ENCODE peak calls at places on chromosome 18, in seven cellular contexts. One of them, this sample, is unnamed.
A peak's percentile ranks its signal among the peaks of the same experiment; 100 is the strongest.

GRCh38 chr18:27005589-27005988 is 140.1 kb upstream of the AQP4 start:
- DNase-seq in NAMALWA: peak; percentile 64
- DNase-seq in astrocyte of the spinal cord: peak; percentile 8
- DNase-seq in activated T-helper 9 cell treated with anti-CD3 and anti-CD28 coated beads, Interleukin-2, amount 50 U/mL, for 16 hours: no peak
- DNase-seq in hypothalamus: no peak
- DNase-seq in iris pigment epithelial cell: peak; percentile 18
- DNase-seq in adrenal gland: no peak
- DNase-seq in this sample: peak; percentile 12

GRCh38 chr18:13268035-13268700 is 49.6 kb downstream of the LDLRAD4 start:
- DNase-seq in NAMALWA: no peak
- DNase-seq in astrocyte of the spinal cord: peak; percentile 68
- DNase-seq in activated T-helper 9 cell treated with anti-CD3 and anti-CD28 coated beads, Interleukin-2, amount 50 U/mL, for 16 hours: no peak
- DNase-seq in hypothalamus: no peak
- DNase-seq in iris pigment epithelial cell: peak; percentile 53
- DNase-seq in adrenal gland: no peak
- DNase-seq in this sample: peak; percentile 3

GRCh38 chr18:7207366-7207765 is 23.5 kb upstream of the LRRC30 start:
- DNase-seq in NAMALWA: no peak
- DNase-seq in astrocyte of the spinal cord: no peak
- DNase-seq in activated T-helper 9 cell treated with anti-CD3 and anti-CD28 coated beads, Interleukin-2, amount 50 U/mL, for 16 hours: no peak
- DNase-seq in hypothalamus: no peak
- DNase-seq in iris pigment epithelial cell: no peak
- DNase-seq in adrenal gland: no peak
- DNase-seq in this sample: no peak

GRCh38 chr18:46302866-46303485 is 198.8 kb downstream of the HAUS1 start:
- DNase-seq in NAMALWA: no peak
- DNase-seq in astrocyte of the spinal cord: no peak
- DNase-seq in activated T-helper 9 cell treated with anti-CD3 and anti-CD28 coated beads, Interleukin-2, amount 50 U/mL, for 16 hours: no peak
- DNase-seq in hypothalamus: no peak
- DNase-seq in iris pigment epithelial cell: no peak
- DNase-seq in adrenal gland: no peak
- DNase-seq in this sample: no peak

GRCh38 chr18:78362198-78362597 is 617.4 kb upstream of the SALL3 start:
- DNase-seq in NAMALWA: no peak
- DNase-seq in astrocyte of the spinal cord: no peak
- DNase-seq in activated T-helper 9 cell treated with anti-CD3 and anti-CD28 coated beads, Interleukin-2, amount 50 U/mL, for 16 hours: no peak
- DNase-seq in hypothalamus: no peak
- DNase-seq in iris pigment epithelial cell: no peak
- DNase-seq in adrenal gland: no peak
- DNase-seq in this sample: no peak

GRCh38 chr18:44839239-44839666 is 158.6 kb downstream of the SETBP1 start:
- DNase-seq in NAMALWA: peak; percentile 52
- DNase-seq in astrocyte of the spinal cord: peak; percentile 64
- DNase-seq in activated T-helper 9 cell treated with anti-CD3 and anti-CD28 coated beads, Interleukin-2, amount 50 U/mL, for 16 hours: peak; percentile 25
- DNase-seq in hypothalamus: no peak
- DNase-seq in iris pigment epithelial cell: peak; percentile 42
- DNase-seq in adrenal gland: peak; percentile 58
- DNase-seq in this sample: peak; percentile 72

GRCh38 chr18:31880186-31880898 is 62.6 kb downstream of the TRAPPC8 start:
- DNase-seq in NAMALWA: no peak
- DNase-seq in astrocyte of the spinal cord: no peak
- DNase-seq in activated T-helper 9 cell treated with anti-CD3 and anti-CD28 coated beads, Interleukin-2, amount 50 U/mL, for 16 hours: no peak
- DNase-seq in hypothalamus: no peak
- DNase-seq in iris pigment epithelial cell: no peak
- DNase-seq in adrenal gland: no peak
- DNase-seq in this sample: no peak

GRCh38 chr18:36471393-36471792 is 173.9 kb downstream of the FHOD3 start:
- DNase-seq in NAMALWA: no peak
- DNase-seq in astrocyte of the spinal cord: no peak
- DNase-seq in activated T-helper 9 cell treated with anti-CD3 and anti-CD28 coated beads, Interleukin-2, amount 50 U/mL, for 16 hours: no peak
- DNase-seq in hypothalamus: no peak
- DNase-seq in iris pigment epithelial cell: no peak
- DNase-seq in adrenal gland: no peak
- DNase-seq in this sample: no peak

GRCh38 chr18:70376914-70377258 is 88.0 kb downstream of the SOCS6 start:
- DNase-seq in NAMALWA: no peak
- DNase-seq in astrocyte of the spinal cord: no peak
- DNase-seq in activated T-helper 9 cell treated with anti-CD3 and anti-CD28 coated beads, Interleukin-2, amount 50 U/mL, for 16 hours: no peak
- DNase-seq in hypothalamus: no peak
- DNase-seq in iris pigment epithelial cell: no peak
- DNase-seq in adrenal gland: no peak
- DNase-seq in this sample: peak; percentile 28

GRCh38 chr18:77030201-77030600 is 102.4 kb downstream of the MBP start:
- DNase-seq in NAMALWA: no peak
- DNase-seq in astrocyte of the spinal cord: no peak
- DNase-seq in activated T-helper 9 cell treated with anti-CD3 and anti-CD28 coated beads, Interleukin-2, amount 50 U/mL, for 16 hours: no peak
- DNase-seq in hypothalamus: no peak
- DNase-seq in iris pigment epithelial cell: no peak
- DNase-seq in adrenal gland: no peak
- DNase-seq in this sample: no peak

GRCh38 chr18:27377251-27377650 is 192.1 kb upstream of the CHST9 start:
- DNase-seq in NAMALWA: no peak
- DNase-seq in astrocyte of the spinal cord: peak; percentile 77
- DNase-seq in activated T-helper 9 cell treated with anti-CD3 and anti-CD28 coated beads, Interleukin-2, amount 50 U/mL, for 16 hours: no peak
- DNase-seq in hypothalamus: no peak
- DNase-seq in iris pigment epithelial cell: peak; percentile 75
- DNase-seq in adrenal gland: no peak
- DNase-seq in this sample: peak; percentile 25

GRCh38 chr18:34901299-34901698 is 139.9 kb upstream of the MAPRE2 start:
- DNase-seq in NAMALWA: peak; percentile 4
- DNase-seq in astrocyte of the spinal cord: no peak
- DNase-seq in activated T-helper 9 cell treated with anti-CD3 and anti-CD28 coated beads, Interleukin-2, amount 50 U/mL, for 16 hours: no peak
- DNase-seq in hypothalamus: no peak
- DNase-seq in iris pigment epithelial cell: peak; percentile 50
- DNase-seq in adrenal gland: no peak
- DNase-seq in this sample: no peak

GRCh38 chr18:21742323-21742687 is 1.7 kb downstream of the MIB1 start:
- DNase-seq in NAMALWA: no peak
- DNase-seq in astrocyte of the spinal cord: no peak
- DNase-seq in activated T-helper 9 cell treated with anti-CD3 and anti-CD28 coated beads, Interleukin-2, amount 50 U/mL, for 16 hours: no peak
- DNase-seq in hypothalamus: no peak
- DNase-seq in iris pigment epithelial cell: peak; percentile 18
- DNase-seq in adrenal gland: peak; percentile 11
- DNase-seq in this sample: peak; percentile 24

GRCh38 chr18:49024408-49024807 is 73.6 kb upstream of the SMAD7 start:
- DNase-seq in NAMALWA: no peak
- DNase-seq in astrocyte of the spinal cord: no peak
- DNase-seq in activated T-helper 9 cell treated with anti-CD3 and anti-CD28 coated beads, Interleukin-2, amount 50 U/mL, for 16 hours: no peak
- DNase-seq in hypothalamus: no peak
- DNase-seq in iris pigment epithelial cell: no peak
- DNase-seq in adrenal gland: no peak
- DNase-seq in this sample: no peak

GRCh38 chr18:33817096-33817495 is 239.1 kb downstream of the ASXL3 start:
- DNase-seq in NAMALWA: no peak
- DNase-seq in astrocyte of the spinal cord: peak; percentile 18
- DNase-seq in activated T-helper 9 cell treated with anti-CD3 and anti-CD28 coated beads, Interleukin-2, amount 50 U/mL, for 16 hours: no peak
- DNase-seq in hypothalamus: no peak
- DNase-seq in iris pigment epithelial cell: peak; percentile 13
- DNase-seq in adrenal gland: no peak
- DNase-seq in this sample: peak; percentile 6

GRCh38 chr18:69839497-69839896 is 108.2 kb downstream of the CD226 start:
- DNase-seq in NAMALWA: no peak
- DNase-seq in astrocyte of the spinal cord: no peak
- DNase-seq in activated T-helper 9 cell treated with anti-CD3 and anti-CD28 coated beads, Interleukin-2, amount 50 U/mL, for 16 hours: no peak
- DNase-seq in hypothalamus: no peak
- DNase-seq in iris pigment epithelial cell: no peak
- DNase-seq in adrenal gland: no peak
- DNase-seq in this sample: no peak

GRCh38 chr18:11366410-11366809 is 217.0 kb upstream of the PIEZO2 start:
- DNase-seq in NAMALWA: no peak
- DNase-seq in astrocyte of the spinal cord: peak; percentile 71
- DNase-seq in activated T-helper 9 cell treated with anti-CD3 and anti-CD28 coated beads, Interleukin-2, amount 50 U/mL, for 16 hours: no peak
- DNase-seq in hypothalamus: no peak
- DNase-seq in iris pigment epithelial cell: peak; percentile 15
- DNase-seq in adrenal gland: peak; percentile 18
- DNase-seq in this sample: peak; percentile 86

This sample was measured in mesenchymal stem cell.